ENCODE peak calls at places on chromosomes 13 and 19, in nine cellular contexts. D, R, H, P, F, X, C, L and Q are unnamed samples.

GRCh38 chr13:92303428-92303827 is 905.0 kb downstream of the GPC5 start:
- DNase-seq in F (no peak), X (peak; percentile 98), C (no peak), L (no peak), D (no peak), H (no peak), P (no peak), R (no peak), Q (no peak)

GRCh38 chr19:41967056-41967783 is 8.1 kb upstream of the RABAC1 start:
- DNase-seq in X (no peak), F (no peak), R (no peak), L (no peak), C (no peak), D (no peak), P (no peak), H (no peak), Q (no peak)

GRCh38 chr13:44932850-44933251 is 56.4 kb downstream of the NUFIP1 start:
- DNase-seq in C (no peak), L (no peak), R (no peak), F (no peak), D (no peak), H (no peak), P (no peak), X (peak; percentile 80), Q (no peak)

GRCh38 chr19:15730538-15730937 is 2.7 kb downstream of the OR10H2 start:
- DNase-seq in L (no peak), P (no peak), X (no peak), F (no peak), H (no peak), C (no peak), R (no peak), D (no peak), Q (no peak)

GRCh38 chr13:40668335-40668734 is 1.9 kb upstream of the FOXO1 start:
- DNase-seq in H (peak; percentile 54), R (no peak), X (peak; percentile 41), D (no peak), L (no peak), C (peak; percentile 34), F (peak; percentile 50), P (no peak), Q (peak; percentile 38)

GRCh38 chr19:47802521-47803043 is 1.8 kb downstream of the TPRX1 start:
- DNase-seq in D (no peak), L (no peak), R (no peak), X (no peak), F (no peak), P (no peak), C (no peak), H (no peak), Q (no peak)

GRCh38 chr19:47444388-47444821 is 25.1 kb upstream of the MEIS3 start:
- DNase-seq in P (no peak), R (no peak), X (no peak), F (no peak), D (no peak), H (no peak), C (no peak), L (no peak), Q (no peak)

GRCh38 chr19:56566904-56567273 is 379 bp upstream of the ZNF470 start:
- DNase-seq in L (peak; percentile 24), R (peak; percentile 73), H (peak; percentile 40), F (no peak), P (peak; percentile 4), X (peak; percentile 49), D (no peak), C (no peak), Q (peak; percentile 67)

GRCh38 chr19:11461453-11461852 is 19.4 kb downstream of the ELAVL3 start:
- DNase-seq in P (no peak), C (no peak), F (no peak), H (no peak), D (no peak), L (no peak), R (no peak), X (no peak), Q (no peak)

GRCh38 chr19:54013866-54014265 is 22.4 kb downstream of the CACNG6 start:
- DNase-seq in C (no peak), F (no peak), P (no peak), X (no peak), D (no peak), L (no peak), H (no peak), R (no peak), Q (no peak)

GRCh38 chr13:82010780-82011179 is 1669.9 kb upstream of the SPRY2 start:
- DNase-seq in P (no peak), L (no peak), F (no peak), X (no peak), D (no peak), C (no peak), H (no peak), R (no peak), Q (no peak)

GRCh38 chr13:113788413-113789135 is 29.5 kb downstream of the TMEM255B start:
- DNase-seq in D (no peak), R (no peak), C (no peak), P (no peak), H (no peak), X (no peak), L (no peak), F (no peak), Q (no peak)

GRCh38 chr19:6832412-6832811 is 55.0 kb upstream of the ADGRE1 start:
- DNase-seq in R (no peak), L (no peak), H (no peak), P (no peak), C (no peak), D (no peak), X (no peak), F (no peak), Q (no peak)
- TF ChIP-seq CTCF in R (no peak), L (no peak), H (no peak), P (no peak), C (no peak), D (no peak), X (no peak), F (no peak), Q (no peak)

GRCh38 chr13:26951581-26952177 is 191.1 kb upstream of the GPR12 start:
- DNase-seq in H (no peak), P (no peak), C (no peak), L (peak; percentile 91), F (no peak), R (peak; percentile 73), X (no peak), D (no peak), Q (no peak)

GRCh38 chr13:26950546-26950945 is 190.0 kb upstream of the GPR12 start:
- DNase-seq in P (no peak), R (no peak), F (no peak), L (no peak), D (no peak), X (no peak), H (no peak), C (no peak), Q (no peak)

GRCh38 chr13:26952551-26953138 is 192.1 kb upstream of the GPR12 start:
- DNase-seq in L (no peak), F (no peak), X (no peak), P (no peak), C (no peak), D (no peak), R (no peak), H (no peak), Q (no peak)

GRCh38 chr13:26949701-26950345 is 189.2 kb upstream of the GPR12 start:
- DNase-seq in H (no peak), P (no peak), D (no peak), R (no peak), X (no peak), F (no peak), C (no peak), L (no peak), Q (no peak)

GRCh38 chr13:26950968-26951367 is 190.4 kb upstream of the GPR12 start:
- DNase-seq in C (no peak), H (no peak), P (no peak), D (no peak), X (no peak), F (no peak), L (no peak), R (no peak), Q (no peak)
- H3K4me1 ChIP-seq in C (no peaks in the 10 kb centered on the region), H (peaks cover 5% of the 10 kb centered on the region), P (no peaks in the 10 kb centered on the region), D (no peaks in the 10 kb centered on the region), X (peaks cover 6% of the 10 kb centered on the region), F (no peaks in the 10 kb centered on the region), L (peaks cover 49% of the 10 kb centered on the region), R (peaks cover 34% of the 10 kb centered on the region), Q (no peaks in the 10 kb centered on the region)

GRCh38 chr13:111049791-111050538 is 65.1 kb upstream of the ARHGEF7 start:
- DNase-seq in F (peak; percentile 29), L (peak; percentile 31), D (no peak), H (no peak), C (no peak), R (no peak), P (no peak), X (peak; percentile 44), Q (peak; percentile 58)
- TF ChIP-seq CTCF in F (peak; percentile 68), L (peak; percentile 47), D (peak; percentile 56), H (no peak), C (no peak), R (no peak), P (peak; percentile 49), X (peak; percentile 51), Q (peak; percentile 34)

GRCh38 chr19:28543244-28543776 is 669.6 kb downstream of the UQCRFS1 start:
- DNase-seq in C (no peak), L (no peak), H (no peak), R (no peak), F (no peak), D (no peak), P (no peak), X (no peak), Q (no peak)

GRCh38 chr19:28541602-28542393 is 671.2 kb downstream of the UQCRFS1 start:
- DNase-seq in D (no peak), C (no peak), R (no peak), X (no peak), H (no peak), L (no peak), P (no peak), F (no peak), Q (no peak)

GRCh38 chr19:28546148-28546685 is 666.7 kb downstream of the UQCRFS1 start:
- DNase-seq in R (no peak), H (no peak), F (no peak), X (no peak), C (no peak), D (no peak), L (no peak), P (no peak), Q (no peak)

GRCh38 chr19:28542394-28543243 is 670.3 kb downstream of the UQCRFS1 start:
- DNase-seq in F (no peak), P (no peak), L (no peak), X (no peak), D (no peak), H (no peak), C (no peak), R (no peak), Q (no peak)

GRCh38 chr19:28544451-28545261 is 668.3 kb downstream of the UQCRFS1 start:
- DNase-seq in R (no peak), X (no peak), F (no peak), L (no peak), D (no peak), P (no peak), H (no peak), C (no peak), Q (no peak)
- H3K4me1 ChIP-seq in R (no peaks in the 10 kb centered on the region), X (no peaks in the 10 kb centered on the region), F (no peaks in the 10 kb centered on the region), L (peaks cover 9% of the 10 kb centered on the region), D (no peaks in the 10 kb centered on the region), P (no peaks in the 10 kb centered on the region), H (no peaks in the 10 kb centered on the region), C (no peaks in the 10 kb centered on the region), Q (no peaks in the 10 kb centered on the region)